ENCODE peak calls at places on chromosomes 5 and 9, in six cellular contexts. J, X, H, F, O and C are unnamed samples.
A peak's percentile ranks its signal among the peaks of the same experiment; 100 is the strongest.

GRCh38 chr5:176692835-176693476 is 45.7 kb downstream of the TSPAN17 start:
- DNase-seq in J (no peak), X (no peak), H (no peak), F (no peak), O (no peak), C (no peak)

GRCh38 chr5:16726538-16726946 is 109.7 kb upstream of the RETREG1 start:
- DNase-seq in J (no peak), X (no peak), H (peak; percentile 28), F (no peak), O (no peak), C (no peak)

GRCh38 chr5:54443264-54443663 is 12.2 kb upstream of the HSPB3 start:
- DNase-seq in J (no peak), X (no peak), H (peak; percentile 63), F (peak; percentile 57), O (peak; percentile 59), C (no peak)

GRCh38 chr5:66875325-66875724 is 279.1 kb downstream of the MAST4 start:
- DNase-seq in J (no peak), X (no peak), H (no peak), F (no peak), O (no peak), C (no peak)

GRCh38 chr5:88142801-88143692 is 125.6 kb downstream of the TMEM161B start:
- DNase-seq in J (peak; percentile 31), X (peak; percentile 46), H (no peak), F (peak; percentile 18), O (peak; percentile 22), C (no peak)

GRCh38 chr9:36099718-36100117 is 36.8 kb upstream of the GLIPR2 start:
- DNase-seq in J (no peak), X (no peak), H (no peak), F (no peak), O (no peak), C (no peak)

GRCh38 chr5:76849767-76850291 is at the start of gene S100Z:
- DNase-seq in J (no peak), X (no peak), H (no peak), F (no peak), O (peak; percentile 67), C (no peak)

GRCh38 chr9:34653610-34654072 is 1.7 kb downstream of the IL11RA start:
- DNase-seq in J (no peak), X (no peak), H (peak; percentile 20), F (peak; percentile 42), O (no peak), C (no peak)

GRCh38 chr5:116930628-116931027 is 356.0 kb upstream of the SEMA6A start:
- DNase-seq in J (no peak), X (no peak), H (no peak), F (no peak), O (no peak), C (no peak)

GRCh38 chr5:55063899-55064298 is 38.5 kb upstream of the GZMA start:
- DNase-seq in J (no peak), X (no peak), H (peak; percentile 35), F (no peak), O (no peak), C (no peak)

GRCh38 chr5:127053049-127053448 is 20.3 kb downstream of the C5orf63 start:
- DNase-seq in J (no peak), X (no peak), H (no peak), F (no peak), O (no peak), C (no peak)

GRCh38 chr5:34499001-34499734 is 157.0 kb upstream of the RAI14 start:
- DNase-seq in J (no peak), X (no peak), H (peak; percentile 90), F (peak; percentile 97), O (no peak), C (peak; percentile 32)

GRCh38 chr9:4116708-4117460 is 183.0 kb downstream of the GLIS3 start:
- DNase-seq in J (no peak), X (no peak), H (no peak), F (no peak), O (no peak), C (peak; percentile 31)

GRCh38 chr9:90905079-90905478 is 103.5 kb downstream of the SYK start:
- DNase-seq in J (no peak), X (no peak), H (no peak), F (no peak), O (peak; percentile 28), C (no peak)

GRCh38 chr5:110477923-110478322 is 248.5 kb downstream of the TMEM232 start:
- DNase-seq in J (no peak), X (no peak), H (peak; percentile 2), F (peak; percentile 23), O (no peak), C (no peak)

GRCh38 chr5:10421841-10422691 is 19.6 kb upstream of the ROPN1L start:
- DNase-seq in J (no peak), X (no peak), H (no peak), F (no peak), O (peak; percentile 26), C (no peak)

GRCh38 chr5:74738406-74738805 is 28.5 kb downstream of the GFM2 start:
- DNase-seq in J (no peak), X (no peak), H (peak; percentile 8), F (no peak), O (no peak), C (no peak)

GRCh38 chr5:39138892-39139291 is 64.7 kb upstream of the RICTOR start:
- DNase-seq in J (no peak), X (no peak), H (peak; percentile 92), F (peak; percentile 52), O (no peak), C (no peak)

GRCh38 chr9:114289106-114289505 is 33.8 kb upstream of the ORM1 start:
- DNase-seq in J (no peak), X (peak; percentile 45), H (no peak), F (no peak), O (no peak), C (no peak)

GRCh38 chr5:167228134-167228533 is 1063.3 kb upstream of the WWC1 start:
- DNase-seq in J (no peak), X (no peak), H (no peak), F (no peak), O (no peak), C (no peak)

GRCh38 chr5:62043289-62044274 is 262.4 kb upstream of the KIF2A start:
- DNase-seq in J (peak; percentile 80), X (peak; percentile 65), H (no peak), F (no peak), O (peak; percentile 92), C (no peak)

GRCh38 chr9:97109194-97109811 is 70.4 kb upstream of the CTSV start:
- DNase-seq in J (peak; percentile 30), X (peak; percentile 67), H (peak; percentile 6), F (peak; percentile 11), O (peak; percentile 86), C (peak; percentile 61)

GRCh38 chr5:142357469-142358090 is 32.8 kb upstream of the SPRY4 start:
- DNase-seq in J (no peak), X (no peak), H (peak; percentile 10), F (peak; percentile 61), O (no peak), C (no peak)
- H3K4ac ChIP-seq in J (no peak overlapping the region), X (peak overlapping the region; percentile 42), H (peak overlapping the region; percentile 100), F (peak overlapping the region; percentile 99), O (peak overlapping the region; percentile 89), C (no peak overlapping the region)

DNA sequence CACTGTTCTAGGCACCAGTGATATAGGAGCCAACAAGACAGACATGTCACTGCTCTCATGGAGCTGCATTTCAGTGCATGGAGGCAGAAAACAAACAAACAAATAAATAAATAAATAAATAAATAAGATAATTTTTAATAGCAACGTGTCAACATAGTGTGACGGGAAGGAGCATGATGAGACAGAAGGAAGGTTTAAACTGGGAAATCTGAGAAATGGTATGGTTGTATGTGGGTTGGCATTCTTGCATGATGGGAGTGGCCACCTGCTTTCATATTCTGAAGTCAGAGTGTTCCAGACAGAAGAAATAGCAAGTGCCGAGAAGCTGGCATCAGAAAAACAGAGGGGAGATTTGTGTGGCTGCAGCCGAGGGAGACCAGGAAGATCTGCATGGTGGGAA is at the start of gene PCA3:
- DNase-seq in J (no peak), X (no peak), H (no peak), F (no peak), O (no peak), C (no peak)
- H3K4me1 ChIP-seq in J (no peaks in the 10 kb centered on the region), X (no peaks in the 10 kb centered on the region), H (no peaks in the 10 kb centered on the region), F (peaks cover 4% of the 10 kb centered on the region), O (no peaks in the 10 kb centered on the region), C (no peaks in the 10 kb centered on the region)

DNA sequence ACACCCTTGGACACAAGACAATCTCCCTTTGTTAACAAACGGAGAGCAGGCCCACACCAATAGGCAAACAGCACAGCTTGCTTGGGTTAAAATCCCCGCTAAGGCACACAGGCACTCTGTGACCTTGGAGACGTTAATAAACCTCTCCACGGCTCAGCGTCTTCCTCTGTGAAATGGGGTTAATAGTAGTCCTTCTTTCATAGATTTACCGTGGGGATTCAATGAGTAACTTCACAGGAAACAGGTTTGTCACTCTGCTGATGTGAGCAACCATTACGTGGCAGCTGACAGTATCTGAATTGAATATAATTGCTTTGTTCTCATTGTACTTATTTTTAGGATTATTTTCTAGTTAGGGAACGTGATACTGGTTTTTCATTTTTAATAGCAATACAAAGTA is 65.2 kb upstream of the ADRA1B start:
- DNase-seq in J (no peak), X (no peak), H (peak; percentile 17), F (no peak), O (no peak), C (no peak)
- H2BK5ac ChIP-seq in J (no peak overlapping the region), X (no peak overlapping the region), H (no peak overlapping the region), F (no peak overlapping the region), O (no peak overlapping the region), C (no peak overlapping the region)

GRCh38 chr9:131395745-131396479 is 2.0 kb downstream of the PRRC2B start:
- DNase-seq in J (no peak), X (no peak), H (no peak), F (no peak), O (no peak), C (no peak)

GRCh38 chr9:131393622-131394463 is at the start of gene PRRC2B:
- DNase-seq in J (peak; percentile 94), X (peak; percentile 87), H (peak; percentile 62), F (peak; percentile 82), O (peak; percentile 95), C (peak; percentile 86)

GRCh38 chr9:131395027-131395744 is 1.3 kb downstream of the PRRC2B start:
- DNase-seq in J (no peak), X (peak; percentile 71), H (no peak), F (peak; percentile 65), O (no peak), C (no peak)

GRCh38 chr9:131396626-131397025 is 2.7 kb downstream of the PRRC2B start:
- DNase-seq in J (no peak), X (no peak), H (no peak), F (no peak), O (no peak), C (no peak)

DNA sequence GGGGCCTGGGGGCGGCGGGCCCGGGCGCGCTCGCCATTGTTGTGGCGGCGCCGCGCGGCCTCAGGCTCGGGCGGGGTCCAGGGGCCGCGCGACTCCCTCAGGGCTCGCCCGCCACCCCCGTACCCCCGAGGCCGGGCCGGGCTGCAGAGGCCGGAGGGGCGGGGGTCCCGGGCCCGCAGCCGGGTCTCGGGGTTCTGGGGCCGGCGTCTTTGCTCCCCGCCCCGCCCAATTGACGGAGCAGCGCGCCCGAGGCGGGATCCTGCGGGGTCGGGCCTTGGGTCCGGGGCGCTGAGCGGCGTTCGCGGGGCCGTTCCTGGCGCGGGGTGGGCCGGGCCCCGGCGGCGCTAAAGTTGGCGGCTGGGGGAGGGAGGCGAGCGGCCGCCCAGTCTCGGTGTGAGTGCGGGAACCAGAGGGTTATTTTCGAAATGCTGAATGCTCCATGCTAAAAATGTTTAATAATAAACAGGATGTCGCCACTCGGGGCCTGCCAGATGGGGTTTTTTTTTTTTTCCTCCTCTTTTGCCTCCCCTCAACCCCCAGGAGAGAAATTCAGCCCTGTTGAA is 659 bp downstream of the PRRC2B start:
- DNase-seq in J (no peak), X (peak; percentile 59), H (no peak), F (peak; percentile 79), O (no peak), C (no peak)
- H3K4ac ChIP-seq in J (no peak overlapping the region), X (no peak overlapping the region), H (peak overlapping the region; percentile 80), F (peak overlapping the region; percentile 85), O (peak overlapping the region; percentile 100), C (peak overlapping the region; percentile 97)